ENCODE peak calls at places on chromosome 9, in four cellular contexts. E is PC-9, T is lung, X is stomach. V is an unnamed sample.

GRCh38 chr9:18492612-18493011 is 18.7 kb downstream of the ADAMTSL1 start:
- DNase-seq in E (no peak), T (no peak), X (no peak), V (no peak)

GRCh38 chr9:133149130-133150015 is 14.3 kb downstream of the GBGT1 start:
- DNase-seq in E (peak), T (peak), X (peak), V (peak)

GRCh38 chr9:124774131-124774978 is 2.6 kb upstream of the OLFML2A start:
- DNase-seq in E (peak), T (peak), X (peak), V (peak)

GRCh38 chr9:18473551-18474279 is at the start of gene ADAMTSL1:
- DNase-seq in E (no peak), T (peak), X (peak), V (no peak)

GRCh38 chr9:87007711-87008360 is 60.5 kb upstream of the GAS1 start:
- DNase-seq in E (no peak), T (no peak), X (no peak), V (no peak)

GRCh38 chr9:121322737-121323448 is 47.2 kb downstream of the STOM start:
- DNase-seq in E (no peak), T (no peak), X (no peak), V (peak)

GRCh38 chr9:72931437-72931836 is 21.4 kb downstream of the ALDH1A1 start:
- DNase-seq in E (no peak), T (no peak), X (no peak), V (no peak)

GRCh38 chr9:86713970-86714369 is 233.3 kb downstream of the GAS1 start:
- DNase-seq in E (no peak), T (no peak), X (no peak), V (no peak)

GRCh38 chr9:87333802-87334201 is 163.9 kb upstream of the DAPK1 start:
- DNase-seq in E (no peak), T (no peak), X (no peak), V (no peak)

GRCh38 chr9:136965771-136966484 is 11.4 kb upstream of the PTGDS start:
- DNase-seq in E (no peak), T (no peak), X (no peak), V (no peak)

GRCh38 chr9:105219291-105219805 is 25.1 kb upstream of the SLC44A1 start:
- DNase-seq in E (no peak), T (no peak), X (no peak), V (no peak)

GRCh38 chr9:15831384-15831783 is 278.5 kb downstream of the CCDC171 start:
- DNase-seq in E (no peak), T (no peak), X (no peak), V (no peak)

GRCh38 chr9:33198163-33198562 is 31.0 kb upstream of the B4GALT1 start:
- DNase-seq in E (no peak), T (no peak), X (no peak), V (peak)

GRCh38 chr9:37329576-37329975 is 92.9 kb upstream of the GRHPR start:
- DNase-seq in E (no peak), T (no peak), X (no peak), V (no peak)

GRCh38 chr9:92638621-92639101 is 31.3 kb downstream of the IPPK start:
- DNase-seq in E (no peak), T (no peak), X (peak), V (peak)

GRCh38 chr9:72365525-72366256 is 683 bp upstream of the ZFAND5 start:
- DNase-seq in E (peak), T (peak), X (peak), V (peak)

GRCh38 chr9:81028504-81028903 is 660.8 kb downstream of the TLE1 start:
- DNase-seq in E (peak), T (no peak), X (no peak), V (no peak)

GRCh38 chr9:134175808-134176598 is 11.6 kb upstream of the RNU6ATAC start:
- DNase-seq in E (peak), T (no peak), X (no peak), V (no peak)

GRCh38 chr9:25716220-25716872 is 38.1 kb upstream of the TUSC1 start:
- DNase-seq in E (peak), T (no peak), X (peak), V (no peak)

GRCh38 chr9:87713990-87714335 is 12.0 kb upstream of the CTSL start:
- DNase-seq in E (no peak), T (no peak), X (no peak), V (no peak)

GRCh38 chr9:22773501-22774220 is 327.0 kb downstream of the DMRTA1 start:
- DNase-seq in E (no peak), T (no peak), X (no peak), V (no peak)

GRCh38 chr9:36163049-36163839 is 5.9 kb upstream of the CCIN start:
- DNase-seq in E (no peak), T (no peak), X (no peak), V (no peak)

GRCh38 chr9:72415948-72416347 is 50.9 kb upstream of the ZFAND5 start:
- DNase-seq in E (no peak), T (no peak), X (no peak), V (no peak)

GRCh38 chr9:133540336-133541025 is 6.0 kb downstream of the ADAMTSL2 start:
- DNase-seq in E (no peak), T (no peak), X (no peak), V (no peak)

GRCh38 chr9:136700959-136701664 is 11.3 kb upstream of the DIPK1B start:
- DNase-seq in E (no peak), T (no peak), X (no peak), V (no peak)

GRCh38 chr9:133874061-133874638 is 118.0 kb downstream of the VAV2 start:
- DNase-seq in E (peak), T (no peak), X (no peak), V (no peak)

GRCh38 chr9:108834959-108835696 is 20.7 kb downstream of the ACTL7B start:
- DNase-seq in E (no peak), T (no peak), X (no peak), V (no peak)

GRCh38 chr9:70420267-70421019 is 6.0 kb upstream of the KLF9 start:
- DNase-seq in E (peak), T (peak), X (peak), V (peak)

GRCh38 chr9:97529363-97530076 is 28.1 kb downstream of the TMOD1 start:
- DNase-seq in E (peak), T (peak), X (no peak), V (no peak)

GRCh38 chr9:121281614-121282291 is 13.8 kb downstream of the GSN start:
- DNase-seq in E (peak), T (peak), X (peak), V (peak)

GRCh38 chr9:79581388-79581787 is 9.6 kb downstream of the TLE4 start:
- DNase-seq in E (no peak), T (no peak), X (peak), V (no peak)

GRCh38 chr9:124658165-124659017 is 112.7 kb downstream of the NR6A1 start:
- DNase-seq in E (peak), T (peak), X (peak), V (peak)

GRCh38 chr9:108761530-108762347 is 94.0 kb downstream of the ACTL7B start:
- DNase-seq in E (peak), T (peak), X (peak), V (peak)

GRCh38 chr9:70085241-70085640 is 41.6 kb downstream of the MAMDC2 start:
- DNase-seq in E (no peak), T (no peak), X (no peak), V (no peak)

GRCh38 chr9:92517046-92517445 is 18.7 kb downstream of the ECM2 start:
- DNase-seq in E (no peak), T (no peak), X (no peak), V (no peak)

GRCh38 chr9:94720846-94721549 is 5.5 kb upstream of the AOPEP start:
- DNase-seq in E (peak), T (no peak), X (no peak), V (no peak)

GRCh38 chr9:6106576-6107339 is 91.3 kb upstream of the RANBP6 start:
- DNase-seq in E (peak), T (no peak), X (no peak), V (no peak)
- H3K4me3 ChIP-seq in E (no peak), T (no peak), X (no peak), V (no peak)

GRCh38 chr9:104080983-104081382 is 13.1 kb upstream of the SMC2 start:
- DNase-seq in E (no peak), T (no peak), X (no peak), V (no peak)
- H3K4me3 ChIP-seq in E (no peak), T (no peak), X (no peak), V (no peak)

GRCh38 chr9:135695036-135695435 is 4.2 kb downstream of the SOHLH1 start:
- DNase-seq in E (no peak), T (no peak), X (no peak), V (no peak)

GRCh38 chr9:135693771-135694170 is 5.5 kb downstream of the SOHLH1 start:
- DNase-seq in E (no peak), T (no peak), X (no peak), V (no peak)

GRCh38 chr9:135690836-135691570 is 8.3 kb downstream of the SOHLH1 start:
- DNase-seq in E (no peak), T (no peak), X (no peak), V (no peak)

GRCh38 chr9:135693265-135693664 is 6.0 kb downstream of the SOHLH1 start:
- DNase-seq in E (no peak), T (no peak), X (no peak), V (no peak)

DNA sequence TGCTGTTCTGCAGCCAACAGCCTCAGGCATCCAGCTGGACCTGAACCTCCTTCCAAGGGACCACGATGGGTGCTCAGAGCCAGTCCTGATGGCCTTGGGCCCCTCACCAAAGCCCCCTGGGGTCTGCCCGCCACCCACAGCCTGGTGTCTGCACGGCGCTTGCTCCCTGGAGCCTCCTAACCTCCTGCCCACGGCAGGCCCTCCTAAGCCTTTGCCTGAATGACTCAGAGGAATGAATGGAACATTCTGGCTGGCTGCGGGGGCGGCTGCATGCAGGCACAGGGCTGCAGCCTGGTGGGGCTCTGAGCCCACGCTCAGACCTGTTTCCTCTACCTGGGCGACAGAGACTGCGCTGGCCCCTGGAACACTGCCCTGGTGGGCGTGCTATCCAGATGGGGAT is 6.9 kb downstream of the SOHLH1 start:
- DNase-seq in E (no peak), T (no peak), X (no peak), V (no peak)
- H3K4me3 ChIP-seq in E (no peak), T (no peak), X (no peak), V (no peak)

GRCh38 chr9:130445268-130445983 is 665 bp downstream of the ASS1 start:
- DNase-seq in E (peak), T (peak), X (peak), V (peak)

GRCh38 chr9:130448035-130448624 is 3.4 kb downstream of the ASS1 start:
- DNase-seq in E (peak), T (no peak), X (no peak), V (no peak)

GRCh38 chr9:130446111-130446861 is 1.5 kb downstream of the ASS1 start:
- DNase-seq in E (peak), T (peak), X (peak), V (peak)

GRCh38 chr9:130448771-130449170 is 4.0 kb downstream of the ASS1 start:
- DNase-seq in E (no peak), T (no peak), X (no peak), V (no peak)

GRCh38 chr9:130447193-130447816 is 2.5 kb downstream of the ASS1 start:
- DNase-seq in E (no peak), T (no peak), X (no peak), V (no peak)
- H3K4me3 ChIP-seq in E (peak), T (no peak), X (no peak), V (peak)

DNA sequence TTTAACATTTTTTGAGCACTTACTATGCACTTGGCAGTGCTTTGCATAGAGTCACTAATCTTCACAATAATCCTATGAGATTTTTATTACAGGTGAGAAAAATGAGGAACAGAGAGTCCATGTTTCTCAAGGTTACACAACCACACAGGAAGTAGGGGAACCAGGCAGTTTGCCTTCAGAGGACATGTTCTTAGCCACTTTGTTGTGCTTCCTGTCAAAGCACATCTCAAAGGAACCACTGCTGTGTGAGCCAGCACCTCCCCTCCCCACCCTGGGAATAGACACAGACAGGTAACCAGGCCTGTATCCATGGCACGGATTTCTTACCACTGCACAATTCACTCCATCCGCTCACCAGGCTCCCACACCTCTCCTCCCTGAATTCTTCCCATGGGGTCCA is 6.3 kb upstream of the DNAJB5 start:
- DNase-seq in E (no peak), T (no peak), X (no peak), V (no peak)
- H3K4me3 ChIP-seq in E (no peak), T (no peak), X (no peak), V (no peak)

GRCh38 chr9:106449528-106449927 is 413.4 kb upstream of the ZNF462 start:
- DNase-seq in E (no peak), T (no peak), X (no peak), V (no peak)
- H3K4me3 ChIP-seq in E (no peak), T (no peak), X (no peak), V (no peak)

DNA sequence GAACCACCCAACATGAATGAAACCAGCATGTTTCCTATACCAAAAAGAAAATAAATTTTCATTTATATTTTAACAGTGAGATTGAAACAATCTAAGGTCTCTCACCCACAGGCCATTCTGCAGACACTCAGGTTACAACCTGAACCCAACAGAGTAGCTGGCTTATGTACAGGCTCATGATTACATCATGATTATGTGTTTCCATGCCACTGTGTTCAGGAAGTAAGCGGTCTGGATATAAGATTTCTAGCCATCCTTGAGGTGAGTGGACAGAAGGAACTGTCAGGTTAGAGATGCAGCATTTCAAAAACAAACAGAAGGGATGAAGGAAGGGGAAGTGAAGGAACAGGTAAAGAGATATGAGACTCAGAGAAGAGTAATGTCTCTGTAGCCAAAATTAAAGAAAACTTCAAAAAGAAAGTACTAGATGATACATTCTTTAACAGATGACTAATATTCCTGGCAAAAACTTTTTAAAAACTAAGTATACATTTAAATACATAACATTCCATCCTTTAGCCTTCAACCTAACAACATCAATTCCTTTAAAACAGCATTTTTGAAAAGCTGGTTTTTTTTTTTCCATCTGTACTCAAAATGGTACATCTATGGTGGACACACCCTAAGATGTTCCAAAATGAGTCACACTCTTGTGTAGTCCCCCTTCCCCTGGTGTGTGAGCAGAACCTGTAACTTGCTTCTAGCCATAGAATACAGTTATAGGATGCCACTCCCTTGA is 119.8 kb downstream of the LPAR1 start:
- DNase-seq in E (no peak), T (no peak), X (no peak), V (no peak)
- H3K4me3 ChIP-seq in E (no peak), T (no peak), X (no peak), V (no peak)

DNA sequence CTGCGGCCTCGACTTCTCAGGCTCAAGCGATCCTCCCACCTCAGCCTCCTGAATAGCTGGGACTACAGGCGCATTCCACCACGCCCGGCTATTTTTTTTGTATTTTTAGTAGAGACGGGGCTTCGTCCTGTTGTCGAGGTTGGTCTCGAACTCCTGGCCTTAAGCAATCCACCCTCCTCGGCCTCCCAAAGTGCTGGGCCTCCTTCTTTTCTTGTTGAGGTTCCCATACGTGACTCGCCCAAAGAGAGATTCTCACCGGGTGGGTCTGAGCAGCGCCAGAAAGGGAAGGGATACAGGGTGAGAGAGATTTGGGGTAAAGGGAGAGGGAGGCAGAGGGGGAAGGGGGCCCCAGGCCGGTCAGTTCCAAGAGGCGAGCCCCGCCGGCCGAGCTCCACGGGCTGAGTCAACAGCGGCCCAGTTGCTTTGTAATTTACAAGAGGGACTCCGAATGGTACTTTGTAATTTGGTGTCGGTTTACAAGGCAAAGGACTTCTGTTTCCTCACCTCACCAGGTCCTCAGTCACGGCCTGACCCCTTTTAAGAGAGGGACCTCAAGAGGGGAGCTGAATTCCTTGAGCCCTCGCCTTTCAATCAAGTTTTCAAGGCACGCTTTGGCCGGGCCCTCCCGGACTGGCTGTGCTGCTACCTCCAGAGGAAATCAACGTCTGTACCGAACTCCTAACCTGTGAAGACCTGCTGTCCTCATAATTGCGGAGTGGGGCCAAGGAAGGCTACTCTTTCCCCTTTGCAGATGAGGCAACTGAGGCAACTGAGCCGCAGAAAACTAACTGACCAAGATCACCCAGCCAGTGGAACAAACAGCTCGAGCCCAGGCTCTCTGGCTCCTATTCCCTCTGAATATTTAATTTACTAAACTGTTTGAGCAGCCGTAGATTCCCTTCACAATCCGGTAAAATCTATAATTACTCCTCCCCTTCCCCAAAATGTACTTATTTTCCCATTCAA is 3.2 kb upstream of the DMRT2 start:
- DNase-seq in E (no peak), T (no peak), X (no peak), V (no peak)
- H3K4me3 ChIP-seq in E (no peak), T (no peak), X (peak), V (no peak)

DNA sequence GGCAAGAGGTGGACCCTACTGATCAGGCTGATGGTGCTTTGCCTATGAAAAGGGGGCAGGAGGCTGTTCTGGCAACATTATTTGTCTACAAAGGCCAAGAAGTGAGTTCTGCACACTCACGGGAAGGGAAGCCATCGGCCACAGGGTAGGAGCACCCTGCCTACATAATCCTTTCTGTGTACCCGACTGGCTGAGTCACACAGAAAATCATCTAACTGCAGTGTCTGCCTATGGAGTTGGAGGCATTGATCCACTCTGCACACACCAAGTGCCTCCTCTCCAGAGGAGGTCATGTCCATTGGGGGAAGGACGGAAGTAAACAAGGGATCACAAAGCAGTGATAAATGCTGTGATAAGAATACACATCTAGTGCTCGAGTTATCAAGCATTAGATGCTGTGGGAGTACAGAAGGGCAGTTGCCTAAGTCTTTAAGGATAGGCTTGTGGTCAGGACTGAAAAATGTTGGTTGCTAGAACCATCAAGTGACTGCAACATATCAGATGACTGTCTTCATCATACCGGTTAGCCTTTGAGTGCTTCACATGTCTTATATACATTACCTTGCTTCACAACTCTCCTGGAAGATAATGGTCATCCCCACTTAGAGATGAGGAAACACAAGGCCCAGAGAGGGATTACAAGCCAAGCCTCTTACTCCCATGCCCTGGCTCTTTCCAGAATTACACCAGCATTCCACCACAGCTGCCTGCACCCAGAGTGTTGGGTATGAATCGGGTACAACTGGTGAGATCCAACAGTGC is 1.3 kb upstream of the SLC2A8 start:
- DNase-seq in E (no peak), T (no peak), X (no peak), V (no peak)
- H3K4me3 ChIP-seq in E (peak), T (no peak), X (peak), V (no peak)

GRCh38 chr9:127878001-127878651 is 651 bp upstream of the AK1 start:
- DNase-seq in E (no peak), T (no peak), X (no peak), V (no peak)
- H3K4me3 ChIP-seq in E (peak), T (no peak), X (peak), V (peak)